ENCODE peak calls at places on chromosome 12, in four cellular contexts. D, A, S and R are unnamed samples.

GRCh38 chr12:1552978-1553471 is 41.4 kb downstream of the FBXL14 start:
- DNase-seq in S (no peak), D (no peak), A (no peak), R (no peak)

GRCh38 chr12:23533699-23534098 is 415.8 kb downstream of the SOX5 start:
- DNase-seq in S (no peak), A (no peak), D (no peak), R (no peak)

GRCh38 chr12:131991816-131992430 is 42.2 kb downstream of the EP400 start:
- DNase-seq in S (no peak), A (no peak), D (no peak), R (peak)

GRCh38 chr12:43835264-43835655 is 621 bp upstream of the TMEM117 start:
- DNase-seq in A (no peak), D (no peak), S (no peak), R (no peak)

GRCh38 chr12:835754-836493 is 83.5 kb downstream of the WNK1 start:
- DNase-seq in A (no peak), S (no peak), D (no peak), R (no peak)

GRCh38 chr12:109892165-109892715 is 7.8 kb upstream of the TCHP start:
- DNase-seq in D (no peak), A (no peak), S (no peak), R (no peak)

GRCh38 chr12:100919116-100919515 is 124.5 kb downstream of the ANO4 start:
- DNase-seq in A (no peak), S (no peak), D (no peak), R (no peak)

GRCh38 chr12:132711169-132711843 is 664 bp downstream of the PGAM5 start:
- DNase-seq in S (peak), A (no peak), D (no peak), R (peak)

GRCh38 chr12:59660921-59661597 is 65.2 kb downstream of the SLC16A7 start:
- DNase-seq in A (no peak), S (no peak), D (no peak), R (no peak)

GRCh38 chr12:56941299-56942017 is 7.2 kb upstream of the SDR9C7 start:
- DNase-seq in A (peak), S (peak), D (peak), R (peak)

GRCh38 chr12:47819544-47819901 is 180 bp downstream of the HDAC7 start:
- DNase-seq in D (no peak), A (no peak), S (no peak), R (no peak)

GRCh38 chr12:89316705-89317139 is 35.6 kb downstream of the DUSP6 start:
- DNase-seq in S (peak), D (no peak), A (no peak), R (no peak)

GRCh38 chr12:122336015-122336946 is 70.0 kb upstream of the VPS33A start:
- DNase-seq in A (peak), S (peak), D (no peak), R (no peak)

GRCh38 chr12:131091976-131092691 is 138.4 kb downstream of the ADGRD1 start:
- DNase-seq in D (peak), S (no peak), A (no peak), R (no peak)

GRCh38 chr12:90858261-90858660 is 96.7 kb downstream of the CCER1 start:
- DNase-seq in S (no peak), A (peak), D (no peak), R (no peak)

GRCh38 chr12:46627686-46628085 is 198.1 kb downstream of the SLC38A4 start:
- DNase-seq in A (no peak), S (no peak), D (no peak), R (no peak)

GRCh38 chr12:77324763-77325468 is 259.5 kb upstream of the E2F7 start:
- DNase-seq in A (peak), S (peak), D (no peak), R (peak)

GRCh38 chr12:123928274-123928865 is 44.3 kb downstream of the CCDC92 start:
- DNase-seq in D (no peak), S (peak), A (no peak), R (no peak)

GRCh38 chr12:53500119-53500775 is 836 bp upstream of the TARBP2 start:
- DNase-seq in A (peak), S (peak), D (no peak), R (peak)

GRCh38 chr12:103379670-103380069 is 116.1 kb downstream of the C12orf42 start:
- DNase-seq in S (no peak), A (no peak), D (no peak), R (no peak)

GRCh38 chr12:53057816-53058500 is 8.1 kb downstream of the TNS2 start:
- DNase-seq in S (no peak), D (no peak), A (no peak), R (no peak)

GRCh38 chr12:93868771-93869170 is 191.6 kb downstream of the CRADD start:
- DNase-seq in S (no peak), A (no peak), D (no peak), R (no peak)

GRCh38 chr12:25985296-25985992 is 27.0 kb downstream of the RASSF8 start:
- DNase-seq in A (no peak), D (no peak), S (no peak), R (no peak)

GRCh38 chr12:65509953-65510352 is 231.5 kb downstream of the MSRB3 start:
- DNase-seq in A (no peak), S (no peak), D (no peak), R (no peak)

GRCh38 chr12:93812616-93813015 is 135.4 kb downstream of the CRADD start:
- DNase-seq in S (no peak), A (no peak), D (no peak), R (no peak)

GRCh38 chr12:77888611-77889010 is 57.9 kb downstream of the NAV3 start:
- DNase-seq in S (no peak), D (no peak), A (peak), R (no peak)

GRCh38 chr12:33654313-33654712 is 214.7 kb upstream of the SYT10 start:
- DNase-seq in D (no peak), S (peak), A (no peak), R (no peak)

GRCh38 chr12:88994537-88994936 is 357.8 kb downstream of the DUSP6 start:
- DNase-seq in S (no peak), A (no peak), D (no peak), R (no peak)

GRCh38 chr12:121911824-121912585 is 6.4 kb upstream of the CFAP251 start:
- DNase-seq in A (no peak), D (no peak), S (no peak), R (no peak)

GRCh38 chr12:93341409-93342044 is 36.2 kb upstream of the NUDT4 start:
- DNase-seq in A (no peak), S (no peak), D (no peak), R (no peak)

GRCh38 chr12:59615392-59616165 is 19.8 kb downstream of the SLC16A7 start:
- DNase-seq in D (no peak), S (no peak), A (no peak), R (no peak)

GRCh38 chr12:97763113-97763512 is 300.5 kb downstream of the RMST start:
- DNase-seq in S (no peak), D (no peak), A (no peak), R (no peak)

GRCh38 chr12:76002598-76003262 is 28.8 kb downstream of the PHLDA1 start:
- DNase-seq in D (no peak), A (no peak), S (no peak), R (no peak)

GRCh38 chr12:71888521-71888920 is 49.0 kb downstream of the TBC1D15 start:
- DNase-seq in D (no peak), S (no peak), A (no peak), R (no peak)

GRCh38 chr12:3304436-3305135 is 186.4 kb upstream of the PRMT8 start:
- DNase-seq in D (no peak), A (peak), S (no peak), R (no peak)

GRCh38 chr12:55831407-55831880 is 2.1 kb upstream of the DNAJC14 start:
- DNase-seq in D (no peak), S (no peak), A (no peak), R (no peak)

GRCh38 chr12:55827806-55828205 is 1.6 kb downstream of the DNAJC14 start:
- DNase-seq in D (no peak), A (no peak), S (no peak), R (no peak)

GRCh38 chr12:55830601-55831406 is 1.4 kb upstream of the DNAJC14 start:
- DNase-seq in S (peak), A (peak), D (no peak), R (peak)

GRCh38 chr12:55829967-55830600 is 697 bp upstream of the DNAJC14 start:
- DNase-seq in D (no peak), A (no peak), S (peak), R (peak)

GRCh38 chr12:55828357-55828756 is 1.0 kb downstream of the DNAJC14 start:
- DNase-seq in S (no peak), D (no peak), A (no peak), R (no peak)
- H3K4me3 ChIP-seq in S (peak), D (peak), A (peak), R (peak)

DNA sequence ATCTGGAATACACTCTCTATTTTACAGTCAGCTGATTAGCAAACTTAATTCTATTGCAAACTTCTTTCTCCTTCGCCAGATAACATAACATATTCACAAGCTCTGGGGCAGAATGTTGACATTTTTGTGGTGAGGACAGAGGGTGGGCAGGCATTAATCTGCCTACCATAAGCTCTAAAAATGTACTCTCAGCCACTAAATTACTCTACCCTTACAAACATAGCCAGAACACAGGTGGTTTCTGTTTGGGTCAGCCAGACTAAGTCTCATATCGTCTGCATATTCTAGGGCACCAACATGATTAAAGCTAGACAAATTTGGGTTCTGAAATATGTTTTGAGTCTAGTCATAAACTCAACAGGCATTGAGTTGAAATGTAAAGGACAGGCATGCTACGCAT is 90.1 kb downstream of the SLC6A15 start:
- DNase-seq in A (no peak), D (no peak), S (no peak), R (no peak)
- TF ChIP-seq HDAC6 in A (no peak), D (no peak), S (no peak), R (no peak)

GRCh38 chr12:108856428-108857157 is 790 bp downstream of the SSH1 start:
- DNase-seq in S (peak), D (no peak), A (peak), R (peak)
- H3K4me3 ChIP-seq in S (peak), D (peak), A (peak), R (peak)

GRCh38 chr12:31834158-31834557 is 105.3 kb upstream of the AMN1 start:
- DNase-seq in D (no peak), A (no peak), S (no peak), R (no peak)

GRCh38 chr12:31828057-31828456 is 99.2 kb upstream of the AMN1 start:
- DNase-seq in A (no peak), S (no peak), D (no peak), R (no peak)

GRCh38 chr12:31835276-31835882 is 106.6 kb upstream of the AMN1 start:
- DNase-seq in A (peak), S (no peak), D (no peak), R (no peak)

GRCh38 chr12:31833541-31833840 is 104.7 kb upstream of the AMN1 start:
- DNase-seq in A (no peak), D (no peak), S (no peak), R (no peak)

GRCh38 chr12:31832740-31833540 is 104.1 kb upstream of the AMN1 start:
- DNase-seq in S (peak), D (peak), A (no peak), R (no peak)
- TF ChIP-seq HDAC6 in S (no peak), D (no peak), A (no peak), R (no peak)